ENCODE peak calls at places on chromosomes 3 and 15, in five cellular contexts. One of them, this sample, is unnamed.

GRCh38 chr3:47892284-47892683 is 89.3 kb downstream of the DHX30 start:
- DNase-seq in CD4-positive, alpha-beta T cell: no peak
- DNase-seq in lower lobe of right lung: no peak
- DNase-seq in kidney: no peak
- DNase-seq in cardiac muscle cell: no peak
- DNase-seq in this sample: no peak

GRCh38 chr3:144771401-144771870 is 799.8 kb downstream of the DIPK2A start:
- DNase-seq in CD4-positive, alpha-beta T cell: no peak
- DNase-seq in lower lobe of right lung: no peak
- DNase-seq in kidney: no peak
- DNase-seq in cardiac muscle cell: peak; percentile 88
- DNase-seq in this sample: no peak

GRCh38 chr15:48281674-48282073 is 49.6 kb upstream of the DUT start:
- DNase-seq in CD4-positive, alpha-beta T cell: no peak
- DNase-seq in lower lobe of right lung: no peak
- DNase-seq in kidney: no peak
- DNase-seq in cardiac muscle cell: no peak
- DNase-seq in this sample: no peak

GRCh38 chr3:139672247-139672646 is 5.5 kb downstream of the NMNAT3 start:
- DNase-seq in CD4-positive, alpha-beta T cell: no peak
- DNase-seq in lower lobe of right lung: no peak
- DNase-seq in kidney: no peak
- DNase-seq in cardiac muscle cell: no peak
- DNase-seq in this sample: no peak

GRCh38 chr3:160755776-160756304 is at the start of gene PPM1L:
- DNase-seq in CD4-positive, alpha-beta T cell: peak; percentile 64
- DNase-seq in lower lobe of right lung: peak; percentile 82
- DNase-seq in kidney: peak; percentile 91
- DNase-seq in cardiac muscle cell: peak; percentile 52
- DNase-seq in this sample: peak; percentile 59

GRCh38 chr3:135896613-135897012 is 68.9 kb upstream of the PPP2R3A start:
- DNase-seq in CD4-positive, alpha-beta T cell: no peak
- DNase-seq in lower lobe of right lung: no peak
- DNase-seq in kidney: no peak
- DNase-seq in cardiac muscle cell: peak; percentile 2
- DNase-seq in this sample: no peak

GRCh38 chr3:147215660-147216059 is 190.7 kb downstream of the ZIC4 start:
- DNase-seq in CD4-positive, alpha-beta T cell: no peak
- DNase-seq in lower lobe of right lung: no peak
- DNase-seq in kidney: no peak
- DNase-seq in cardiac muscle cell: no peak
- DNase-seq in this sample: no peak

GRCh38 chr3:72177075-72178050 is 392.4 kb upstream of the PROK2 start:
- DNase-seq in CD4-positive, alpha-beta T cell: no peak
- DNase-seq in lower lobe of right lung: peak; percentile 65
- DNase-seq in kidney: peak; percentile 87
- DNase-seq in cardiac muscle cell: peak; percentile 73
- DNase-seq in this sample: no peak

GRCh38 chr15:101458158-101458895 is 31.2 kb downstream of the PCSK6 start:
- DNase-seq in CD4-positive, alpha-beta T cell: no peak
- DNase-seq in lower lobe of right lung: no peak
- DNase-seq in kidney: peak; percentile 35
- DNase-seq in cardiac muscle cell: no peak
- DNase-seq in this sample: no peak

GRCh38 chr3:115092220-115092791 is 54.8 kb downstream of the ZBTB20 start:
- DNase-seq in CD4-positive, alpha-beta T cell: peak; percentile 61
- DNase-seq in lower lobe of right lung: peak; percentile 52
- DNase-seq in kidney: peak; percentile 83
- DNase-seq in cardiac muscle cell: peak; percentile 79
- DNase-seq in this sample: peak; percentile 46

GRCh38 chr3:4680881-4681300 is 187.7 kb downstream of the ITPR1 start:
- DNase-seq in CD4-positive, alpha-beta T cell: no peak
- DNase-seq in lower lobe of right lung: no peak
- DNase-seq in kidney: no peak
- DNase-seq in cardiac muscle cell: peak; percentile 42
- DNase-seq in this sample: no peak

GRCh38 chr3:128504957-128505730 is 12.1 kb upstream of the GATA2 start:
- DNase-seq in CD4-positive, alpha-beta T cell: no peak
- DNase-seq in lower lobe of right lung: no peak
- DNase-seq in kidney: no peak
- DNase-seq in cardiac muscle cell: no peak
- DNase-seq in this sample: no peak

GRCh38 chr3:176469694-176470205 is 727.5 kb downstream of the TBL1XR1 start:
- DNase-seq in CD4-positive, alpha-beta T cell: no peak
- DNase-seq in lower lobe of right lung: no peak
- DNase-seq in kidney: no peak
- DNase-seq in cardiac muscle cell: no peak
- DNase-seq in this sample: no peak

GRCh38 chr3:113485161-113485609 is 29.8 kb downstream of the SPICE1 start:
- DNase-seq in CD4-positive, alpha-beta T cell: peak; percentile 37
- DNase-seq in lower lobe of right lung: peak; percentile 64
- DNase-seq in kidney: no peak
- DNase-seq in cardiac muscle cell: no peak
- DNase-seq in this sample: no peak

GRCh38 chr15:35306361-35306981 is 221.4 kb upstream of the NANOGP8 start:
- DNase-seq in CD4-positive, alpha-beta T cell: no peak
- DNase-seq in lower lobe of right lung: no peak
- DNase-seq in kidney: no peak
- DNase-seq in cardiac muscle cell: peak; percentile 51
- DNase-seq in this sample: peak; percentile 8

GRCh38 chr3:190265126-190265525 is 57.1 kb downstream of the CLDN1 start:
- DNase-seq in CD4-positive, alpha-beta T cell: no peak
- DNase-seq in lower lobe of right lung: no peak
- DNase-seq in kidney: no peak
- DNase-seq in cardiac muscle cell: peak; percentile 26
- DNase-seq in this sample: no peak

GRCh38 chr3:126544596-126545281 is 14.0 kb downstream of the C3orf22 start:
- DNase-seq in CD4-positive, alpha-beta T cell: peak; percentile 19
- DNase-seq in lower lobe of right lung: peak; percentile 28
- DNase-seq in kidney: peak; percentile 51
- DNase-seq in cardiac muscle cell: no peak
- DNase-seq in this sample: no peak

GRCh38 chr15:76147906-76148553 is 88.2 kb downstream of the TMEM266 start:
- DNase-seq in CD4-positive, alpha-beta T cell: peak; percentile 71
- DNase-seq in lower lobe of right lung: no peak
- DNase-seq in kidney: peak; percentile 71
- DNase-seq in cardiac muscle cell: peak; percentile 41
- DNase-seq in this sample: peak; percentile 66

GRCh38 chr15:71125831-71126453 is 10.7 kb downstream of the THSD4 start:
- DNase-seq in CD4-positive, alpha-beta T cell: no peak
- DNase-seq in lower lobe of right lung: no peak
- DNase-seq in kidney: no peak
- DNase-seq in cardiac muscle cell: no peak
- DNase-seq in this sample: no peak

GRCh38 chr3:43659250-43659880 is 31.4 kb upstream of the ABHD5 start:
- DNase-seq in CD4-positive, alpha-beta T cell: no peak
- DNase-seq in lower lobe of right lung: no peak
- DNase-seq in kidney: no peak
- DNase-seq in cardiac muscle cell: no peak
- DNase-seq in this sample: no peak

GRCh38 chr3:48077835-48078234 is 61.6 kb upstream of the MAP4 start:
- DNase-seq in CD4-positive, alpha-beta T cell: no peak
- DNase-seq in lower lobe of right lung: no peak
- DNase-seq in kidney: no peak
- DNase-seq in cardiac muscle cell: peak; percentile 89
- DNase-seq in this sample: no peak

GRCh38 chr3:133049491-133049890 is 11.3 kb downstream of the TMEM108 start:
- DNase-seq in CD4-positive, alpha-beta T cell: no peak
- DNase-seq in lower lobe of right lung: no peak
- DNase-seq in kidney: no peak
- DNase-seq in cardiac muscle cell: no peak
- DNase-seq in this sample: no peak

GRCh38 chr15:73258271-73259108 is 110.3 kb downstream of the HCN4 start:
- DNase-seq in CD4-positive, alpha-beta T cell: no peak
- DNase-seq in lower lobe of right lung: no peak
- DNase-seq in kidney: no peak
- DNase-seq in cardiac muscle cell: no peak
- DNase-seq in this sample: no peak

GRCh38 chr15:26891448-26891881 is 24.6 kb downstream of the GABRA5 start:
- DNase-seq in CD4-positive, alpha-beta T cell: no peak
- DNase-seq in lower lobe of right lung: no peak
- DNase-seq in kidney: peak; percentile 75
- DNase-seq in cardiac muscle cell: peak; percentile 73
- DNase-seq in this sample: peak; percentile 95

GRCh38 chr3:129383292-129383860 is 45.1 kb downstream of the EFCAB12 start:
- DNase-seq in CD4-positive, alpha-beta T cell: peak; percentile 39
- DNase-seq in lower lobe of right lung: no peak
- DNase-seq in kidney: no peak
- DNase-seq in cardiac muscle cell: peak; percentile 77
- DNase-seq in this sample: peak; percentile 53

GRCh38 chr15:54127574-54127973 is 149.3 kb downstream of the UNC13C start:
- DNase-seq in CD4-positive, alpha-beta T cell: no peak
- DNase-seq in lower lobe of right lung: no peak
- DNase-seq in kidney: no peak
- DNase-seq in cardiac muscle cell: no peak
- DNase-seq in this sample: no peak

GRCh38 chr3:179853176-179853575 is 183.6 kb downstream of the PEX5L start:
- DNase-seq in CD4-positive, alpha-beta T cell: no peak
- DNase-seq in lower lobe of right lung: no peak
- DNase-seq in kidney: no peak
- DNase-seq in cardiac muscle cell: no peak
- DNase-seq in this sample: no peak

GRCh38 chr15:27492021-27492621 is 521.1 kb downstream of the GABRG3 start:
- DNase-seq in CD4-positive, alpha-beta T cell: no peak
- DNase-seq in lower lobe of right lung: no peak
- DNase-seq in kidney: no peak
- DNase-seq in cardiac muscle cell: no peak
- DNase-seq in this sample: no peak

GRCh38 chr3:127658234-127658633 is 14.5 kb upstream of the ABTB1 start:
- DNase-seq in CD4-positive, alpha-beta T cell: no peak
- DNase-seq in lower lobe of right lung: no peak
- DNase-seq in kidney: no peak
- DNase-seq in cardiac muscle cell: no peak
- DNase-seq in this sample: no peak

GRCh38 chr3:158086776-158087175 is 19.4 kb downstream of the SHOX2 start:
- DNase-seq in CD4-positive, alpha-beta T cell: no peak
- DNase-seq in lower lobe of right lung: no peak
- DNase-seq in kidney: no peak
- DNase-seq in cardiac muscle cell: no peak
- DNase-seq in this sample: no peak

GRCh38 chr3:72657666-72658065 is 190.6 kb downstream of the SHQ1 start:
- DNase-seq in CD4-positive, alpha-beta T cell: peak; percentile 52
- DNase-seq in lower lobe of right lung: no peak
- DNase-seq in kidney: no peak
- DNase-seq in cardiac muscle cell: no peak
- DNase-seq in this sample: no peak

GRCh38 chr15:39228889-39229288 is 352.0 kb upstream of the THBS1 start:
- DNase-seq in CD4-positive, alpha-beta T cell: no peak
- DNase-seq in lower lobe of right lung: no peak
- DNase-seq in kidney: no peak
- DNase-seq in cardiac muscle cell: no peak
- DNase-seq in this sample: no peak

GRCh38 chr3:86993704-86994103 is 2.8 kb upstream of the VGLL3 start:
- DNase-seq in CD4-positive, alpha-beta T cell: no peak
- DNase-seq in lower lobe of right lung: no peak
- DNase-seq in kidney: no peak
- DNase-seq in cardiac muscle cell: no peak
- DNase-seq in this sample: no peak

GRCh38 chr15:33074942-33075341 is 119.6 kb downstream of the FMN1 start:
- DNase-seq in CD4-positive, alpha-beta T cell: no peak
- DNase-seq in lower lobe of right lung: no peak
- DNase-seq in kidney: no peak
- DNase-seq in cardiac muscle cell: no peak
- DNase-seq in this sample: no peak
- TF ChIP-seq CTCF in CD4-positive, alpha-beta T cell: no peak
- TF ChIP-seq CTCF in lower lobe of right lung: no peak
- TF ChIP-seq CTCF in kidney: peak; percentile 31
- TF ChIP-seq CTCF in cardiac muscle cell: no peak
- TF ChIP-seq CTCF in this sample: no peak

GRCh38 chr3:122415762-122416654 is at the start of gene WDR5B:
- DNase-seq in CD4-positive, alpha-beta T cell: peak; percentile 98
- DNase-seq in lower lobe of right lung: peak; percentile 95
- DNase-seq in kidney: peak; percentile 99
- DNase-seq in cardiac muscle cell: peak; percentile 98
- DNase-seq in this sample: peak; percentile 98
- TF ChIP-seq CTCF in CD4-positive, alpha-beta T cell: no peak
- TF ChIP-seq CTCF in lower lobe of right lung: peak; percentile 18
- TF ChIP-seq CTCF in kidney: no peak
- TF ChIP-seq CTCF in cardiac muscle cell: peak; percentile 3
- TF ChIP-seq CTCF in this sample: peak; percentile 29

GRCh38 chr15:25839638-25840156 is 23.4 kb downstream of the ATP10A start:
- DNase-seq in CD4-positive, alpha-beta T cell: no peak
- DNase-seq in lower lobe of right lung: no peak
- DNase-seq in kidney: no peak
- DNase-seq in cardiac muscle cell: no peak
- DNase-seq in this sample: no peak
- TF ChIP-seq CTCF in CD4-positive, alpha-beta T cell: no peak
- TF ChIP-seq CTCF in lower lobe of right lung: no peak
- TF ChIP-seq CTCF in kidney: no peak
- TF ChIP-seq CTCF in cardiac muscle cell: no peak
- TF ChIP-seq CTCF in this sample: no peak

GRCh38 chr15:79310985-79311900 is at the start of gene TMED3:
- DNase-seq in CD4-positive, alpha-beta T cell: peak; percentile 78
- DNase-seq in lower lobe of right lung: peak; percentile 87
- DNase-seq in kidney: peak; percentile 89
- DNase-seq in cardiac muscle cell: peak; percentile 90
- DNase-seq in this sample: peak; percentile 68

GRCh38 chr15:79311901-79312553 is 1.1 kb downstream of the TMED3 start:
- DNase-seq in CD4-positive, alpha-beta T cell: no peak
- DNase-seq in lower lobe of right lung: no peak
- DNase-seq in kidney: no peak
- DNase-seq in cardiac muscle cell: peak; percentile 6
- DNase-seq in this sample: no peak

GRCh38 chr15:79308874-79309273 is 2.0 kb upstream of the TMED3 start:
- DNase-seq in CD4-positive, alpha-beta T cell: no peak
- DNase-seq in lower lobe of right lung: no peak
- DNase-seq in kidney: no peak
- DNase-seq in cardiac muscle cell: no peak
- DNase-seq in this sample: no peak

GRCh38 chr15:79310612-79310984 is 314 bp upstream of the TMED3 start:
- DNase-seq in CD4-positive, alpha-beta T cell: no peak
- DNase-seq in lower lobe of right lung: no peak
- DNase-seq in kidney: no peak
- DNase-seq in cardiac muscle cell: peak; percentile 44
- DNase-seq in this sample: no peak

GRCh38 chr15:79307251-79307650 is 3.7 kb upstream of the TMED3 start:
- DNase-seq in CD4-positive, alpha-beta T cell: no peak
- DNase-seq in lower lobe of right lung: no peak
- DNase-seq in kidney: no peak
- DNase-seq in cardiac muscle cell: no peak
- DNase-seq in this sample: no peak
- TF ChIP-seq CTCF in CD4-positive, alpha-beta T cell: no peak
- TF ChIP-seq CTCF in lower lobe of right lung: no peak
- TF ChIP-seq CTCF in kidney: no peak
- TF ChIP-seq CTCF in cardiac muscle cell: no peak
- TF ChIP-seq CTCF in this sample: no peak

GRCh38 chr15:82081904-82082810 is 36.3 kb upstream of the MEX3B start:
- DNase-seq in CD4-positive, alpha-beta T cell: no peak
- DNase-seq in lower lobe of right lung: no peak
- DNase-seq in kidney: no peak
- DNase-seq in cardiac muscle cell: peak; percentile 86
- DNase-seq in this sample: no peak
- TF ChIP-seq CTCF in CD4-positive, alpha-beta T cell: no peak
- TF ChIP-seq CTCF in lower lobe of right lung: no peak
- TF ChIP-seq CTCF in kidney: no peak
- TF ChIP-seq CTCF in cardiac muscle cell: peak; percentile 24
- TF ChIP-seq CTCF in this sample: peak; percentile 24